ENCODE peak calls at places on chromosomes 2 and 18, in ten cellular contexts. P is CD4-positive, alpha-beta T cell; Q is CD8-positive, alpha-beta memory T cell; S is fibroblast of lung; T is heart left ventricle; X is PC-3; J is AG04450; E is suprapubic skin; C is GM23248; A is neural progenitor cell. V is an unnamed sample.

GRCh38 chr18:63365909-63366269 is 1.1 kb downstream of the KDSR start:
- DNase-seq in A (peak; percentile 31), T (no peak), E (no peak), P (no peak), C (peak; percentile 53), Q (no peak), X (peak; percentile 16), S (peak; percentile 15), J (no peak), V (no peak)

GRCh38 chr2:10408649-10409579 is 39.2 kb downstream of the ODC1 start:
- DNase-seq in C (peak; percentile 71), X (peak; percentile 92), Q (peak; percentile 76), P (peak; percentile 75), A (peak; percentile 91), J (no peak), S (peak; percentile 70), T (peak; percentile 88), E (no peak), V (peak; percentile 64)

GRCh38 chr2:10882568-10882967 is 29.2 kb upstream of the KCNF1 start:
- DNase-seq in E (no peak), Q (no peak), A (no peak), T (no peak), S (no peak), P (no peak), J (no peak), X (no peak), C (no peak), V (no peak)

GRCh38 chr2:240953426-240954425 is 44.7 kb upstream of the SNED1 start:
- DNase-seq in S (no peak), X (no peak), J (no peak), E (peak; percentile 69), Q (no peak), C (no peak), T (no peak), A (no peak), P (no peak), V (no peak)

GRCh38 chr2:183269956-183270355 is 145.7 kb downstream of the NUP35 start:
- DNase-seq in A (no peak), P (no peak), X (no peak), J (no peak), C (no peak), E (no peak), Q (no peak), T (no peak), S (no peak), V (no peak)

GRCh38 chr18:23563377-23564043 is 22.8 kb downstream of the NPC1 start:
- DNase-seq in A (no peak), T (no peak), J (no peak), E (no peak), C (peak; percentile 64), S (peak; percentile 44), X (no peak), P (no peak), Q (no peak), V (no peak)

GRCh38 chr2:120253021-120253882 is 600 bp downstream of the RALB start:
- DNase-seq in E (peak; percentile 95), C (peak; percentile 92), T (peak; percentile 94), A (peak; percentile 86), J (peak; percentile 59), X (peak; percentile 82), P (peak; percentile 19), Q (peak; percentile 41), S (peak; percentile 85), V (peak; percentile 81)

GRCh38 chr2:231680992-231681852 is 27.1 kb upstream of the PTMA start:
- DNase-seq in A (peak; percentile 97), X (peak; percentile 70), Q (no peak), J (peak; percentile 57), P (no peak), C (peak; percentile 83), S (peak; percentile 82), E (no peak), T (peak; percentile 94), V (peak; percentile 88)

GRCh38 chr2:217837001-217837491 is 165.7 kb downstream of the TNS1 start:
- DNase-seq in Q (no peak), P (no peak), T (peak; percentile 83), X (peak; percentile 10), S (peak; percentile 62), A (peak; percentile 61), J (no peak), C (peak; percentile 90), E (peak; percentile 90), V (no peak)

GRCh38 chr2:152453129-152453642 is 118.2 kb downstream of the FMNL2 start:
- DNase-seq in X (no peak), T (no peak), C (no peak), J (no peak), P (no peak), S (no peak), E (no peak), Q (no peak), A (peak; percentile 72), V (no peak)

GRCh38 chr2:222941510-222942032 is 80.7 kb downstream of the ACSL3 start:
- DNase-seq in E (no peak), J (no peak), A (no peak), Q (no peak), C (peak; percentile 52), P (no peak), T (no peak), X (peak; percentile 42), S (no peak), V (no peak)

GRCh38 chr2:47070155-47070919 is 84.8 kb downstream of the STPG4 start:
- DNase-seq in P (no peak), X (no peak), C (peak; percentile 38), S (no peak), J (no peak), E (no peak), A (no peak), Q (no peak), T (no peak), V (no peak)
- H3K27ac ChIP-seq in P (peak overlapping the region; percentile 50), X (peak overlapping the region; percentile 14), C (peak overlapping the region; percentile 99), S (peak overlapping the region; percentile 95), J (peak overlapping the region; percentile 93), E (peak overlapping the region; percentile 84), A (peak overlapping the region; percentile 63), Q (no peak overlapping the region), T (peak overlapping the region; percentile 84), V (peak overlapping the region; percentile 39)

GRCh38 chr2:74502147-74502719 is 2.8 kb upstream of the LBX2 start:
- DNase-seq in A (peak; percentile 42), E (no peak), S (no peak), C (peak; percentile 39), T (no peak), J (no peak), P (no peak), X (no peak), Q (no peak), V (no peak)

GRCh38 chr2:74505448-74506246 is 1.8 kb downstream of the PCGF1 start:
- DNase-seq in X (no peak), Q (no peak), J (no peak), C (no peak), A (no peak), T (no peak), E (no peak), P (no peak), S (no peak), V (no peak)

GRCh38 chr2:74504591-74504990 is 2.9 kb downstream of the PCGF1 start:
- DNase-seq in A (no peak), S (no peak), Q (no peak), X (no peak), J (no peak), E (no peak), C (peak; percentile 18), P (no peak), T (no peak), V (no peak)

GRCh38 chr2:74502720-74503505 is 3.5 kb upstream of the LBX2 start:
- DNase-seq in E (no peak), S (peak; percentile 90), T (peak; percentile 92), J (peak; percentile 58), Q (no peak), X (no peak), C (peak; percentile 93), A (peak; percentile 54), P (no peak), V (no peak)

GRCh38 chr2:74503506-74504475 is 3.7 kb downstream of the PCGF1 start:
- DNase-seq in A (no peak), X (no peak), S (no peak), E (no peak), C (no peak), P (no peak), Q (no peak), T (no peak), J (no peak), V (no peak)
- H3K27ac ChIP-seq in A (no peak overlapping the region), X (no peak overlapping the region), S (peak overlapping the region; percentile 75), E (peak overlapping the region; percentile 81), C (peak overlapping the region; percentile 56), P (no peak overlapping the region), Q (peak overlapping the region; percentile 64), T (peak overlapping the region; percentile 72), J (peak overlapping the region; percentile 90), V (no peak overlapping the region)

DNA sequence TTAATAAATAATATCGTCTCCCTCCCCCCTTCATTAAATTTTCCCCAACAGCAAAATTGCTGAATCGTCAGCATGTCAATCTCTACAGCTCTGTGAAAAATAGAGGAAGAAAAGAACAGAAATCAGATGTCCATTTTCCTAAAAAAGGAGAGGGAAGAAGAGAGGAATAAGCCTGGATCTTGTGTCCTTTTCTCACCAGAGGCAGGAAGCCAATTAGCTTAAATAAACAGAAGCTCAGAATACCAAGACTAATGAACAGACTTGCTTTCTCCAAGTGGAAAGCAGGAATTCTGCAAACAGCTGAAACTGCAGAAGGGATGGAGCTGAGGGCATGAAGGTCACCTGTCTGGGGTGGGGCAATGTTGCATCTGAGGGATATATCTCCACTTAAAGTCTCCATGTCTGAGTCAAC is 265.7 kb downstream of the CCDC85A start:
- DNase-seq in P (no peak), E (no peak), S (no peak), C (no peak), T (no peak), X (no peak), Q (no peak), A (peak; percentile 45), J (no peak), V (no peak)
- H3K27ac ChIP-seq in P (no peak overlapping the region), E (no peak overlapping the region), S (no peak overlapping the region), C (no peak overlapping the region), T (no peak overlapping the region), X (no peak overlapping the region), Q (no peak overlapping the region), A (peak overlapping the region; percentile 52), J (no peak overlapping the region), V (no peak overlapping the region)

DNA sequence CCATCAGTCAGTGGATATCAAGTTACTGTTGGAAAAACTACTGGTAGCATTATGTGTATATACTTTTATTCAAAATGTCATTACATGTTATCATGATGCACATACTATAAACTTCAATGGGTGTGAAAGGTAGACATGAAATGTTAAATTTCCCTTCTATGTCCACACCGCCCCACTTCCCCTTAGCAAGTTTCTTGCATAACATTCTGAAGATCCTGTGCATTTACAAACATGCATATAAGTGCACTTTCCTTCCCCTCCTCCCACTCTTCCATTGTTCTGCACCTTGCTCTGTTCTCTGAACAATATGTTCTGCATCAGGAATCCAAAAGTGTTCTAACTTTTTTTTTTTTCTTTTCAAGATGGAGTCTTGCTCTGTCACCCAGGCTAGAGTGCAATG is 16.6 kb upstream of the HK2 start:
- DNase-seq in P (no peak), X (no peak), Q (no peak), C (no peak), E (no peak), A (no peak), J (no peak), T (no peak), S (no peak), V (no peak)
- H3K27ac ChIP-seq in P (no peak overlapping the region), X (no peak overlapping the region), Q (no peak overlapping the region), C (no peak overlapping the region), E (no peak overlapping the region), A (no peak overlapping the region), J (no peak overlapping the region), T (no peak overlapping the region), S (no peak overlapping the region), V (no peak overlapping the region)

V was measured in substantia nigra.